ENCODE peak calls at places on chromosomes 6 and 20, in nine cellular contexts. Y, U, J, X, A, S, T, Z and N are unnamed samples.

GRCh38 chr20:10731190-10731955 is 57.6 kb upstream of the JAG1 start:
- DNase-seq in S (peak; percentile 86), U (no peak), X (no peak), Z (no peak), A (no peak), J (peak; percentile 49), Y (no peak), T (no peak), N (peak; percentile 77)

GRCh38 chr20:56391596-56392281 is at the start of gene AURKA:
- DNase-seq in Z (no peak), S (peak; percentile 18), U (no peak), T (no peak), Y (no peak), A (peak; percentile 17), J (no peak), X (no peak), N (no peak)

GRCh38 chr6:31239854-31240253 is 32.0 kb downstream of the HLA-C start:
- DNase-seq in A (no peak), U (no peak), S (peak; percentile 14), J (no peak), T (no peak), Y (no peak), Z (no peak), X (no peak), N (no peak)

GRCh38 chr6:21738180-21739094 is 144.9 kb downstream of the SOX4 start:
- DNase-seq in U (no peak), Z (no peak), Y (no peak), S (peak; percentile 45), T (no peak), J (peak; percentile 44), A (no peak), X (no peak), N (no peak)

GRCh38 chr6:13655700-13656099 is 40.6 kb downstream of the NOL7 start:
- DNase-seq in Z (no peak), J (no peak), S (no peak), Y (no peak), X (no peak), U (no peak), A (no peak), T (no peak), N (no peak)

GRCh38 chr6:42022755-42023384 is 27.5 kb upstream of the TAF8 start:
- DNase-seq in A (no peak), Z (no peak), T (no peak), S (no peak), Y (no peak), J (no peak), X (no peak), U (no peak), N (no peak)

GRCh38 chr6:34115396-34116314 is 30.2 kb downstream of the GRM4 start:
- DNase-seq in J (peak; percentile 10), Z (no peak), U (peak; percentile 92), X (no peak), Y (no peak), S (peak; percentile 5), A (no peak), T (no peak), N (no peak)

GRCh38 chr6:75318900-75319299 is 34.3 kb upstream of the TMEM30A start:
- DNase-seq in X (no peak), J (no peak), A (no peak), Y (no peak), U (no peak), S (no peak), T (no peak), Z (no peak), N (no peak)

GRCh38 chr20:49603209-49603627 is 35.3 kb upstream of the PTGIS start:
- DNase-seq in S (peak; percentile 56), Y (no peak), X (no peak), T (no peak), A (no peak), U (peak; percentile 59), Z (no peak), J (peak; percentile 45), N (peak; percentile 43)

GRCh38 chr6:125571207-125571740 is 178.2 kb upstream of the HEY2 start:
- DNase-seq in J (no peak), A (no peak), Y (no peak), X (no peak), S (peak; percentile 6), T (no peak), U (no peak), Z (no peak), N (no peak)

GRCh38 chr20:4910951-4911350 is 90.4 kb downstream of the SLC23A2 start:
- DNase-seq in X (no peak), A (no peak), S (no peak), T (no peak), Y (no peak), U (no peak), J (no peak), Z (no peak), N (no peak)

GRCh38 chr6:42294759-42295158 is 77.1 kb upstream of the MRPS10 start:
- DNase-seq in U (no peak), T (no peak), J (peak; percentile 76), S (peak; percentile 83), X (no peak), Z (no peak), A (no peak), Y (peak; percentile 70), N (peak; percentile 58)

GRCh38 chr6:167560673-167561569 is 236.0 kb downstream of the TTLL2 start:
- DNase-seq in S (no peak), J (no peak), Z (no peak), Y (no peak), T (no peak), X (no peak), U (no peak), A (no peak), N (no peak)

GRCh38 chr20:2065111-2065510 is 36.5 kb upstream of the STK35 start:
- DNase-seq in U (no peak), X (no peak), S (no peak), T (no peak), J (no peak), Y (no peak), A (no peak), Z (no peak), N (no peak)
- H3K27me3 ChIP-seq in U (peaks cover 30% of the 10 kb centered on the region), X (no peaks in the 10 kb centered on the region), S (no peaks in the 10 kb centered on the region), T (peaks cover 50% of the 10 kb centered on the region), J (no peaks in the 10 kb centered on the region), Y (no peaks in the 10 kb centered on the region), A (no peaks in the 10 kb centered on the region), Z (no peaks in the 10 kb centered on the region), N (no peaks in the 10 kb centered on the region)

DNA sequence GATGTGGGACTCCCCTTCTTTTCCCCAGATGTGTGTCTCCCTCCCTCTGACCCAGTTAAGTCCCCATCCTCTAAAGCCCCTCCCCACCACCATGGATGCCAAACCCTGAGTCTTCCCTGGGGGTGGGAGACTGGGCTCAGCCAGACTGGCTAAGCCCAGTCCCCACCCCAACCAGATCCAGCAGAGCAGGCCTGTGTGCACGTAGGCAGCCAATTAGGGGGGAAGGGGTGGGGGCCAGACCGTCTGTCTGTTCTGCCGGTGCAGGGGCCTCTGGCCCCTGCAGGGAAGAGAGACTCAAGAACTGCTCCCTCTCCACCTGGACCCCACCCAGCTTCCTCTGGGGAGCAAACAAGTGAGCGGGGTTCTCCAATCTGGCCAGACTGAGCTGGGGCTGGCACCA is 605 bp downstream of the COX4I2 start:
- DNase-seq in Y (no peak), J (no peak), S (no peak), Z (no peak), U (no peak), X (no peak), T (no peak), A (no peak), N (no peak)
- H3K27ac ChIP-seq in Y (no peak overlapping the region), J (no peak overlapping the region), S (no peak overlapping the region), Z (no peak overlapping the region), U (no peak overlapping the region), X (peak overlapping the region; percentile 5), T (no peak overlapping the region), A (no peak overlapping the region), N (no peak overlapping the region)

GRCh38 chr20:40459299-40459698 is 229.7 kb downstream of the MAFB start:
- DNase-seq in U (no peak), J (no peak), T (no peak), Z (no peak), S (no peak), X (no peak), A (no peak), Y (no peak), N (no peak)

GRCh38 chr20:40464731-40465208 is 224.3 kb downstream of the MAFB start:
- DNase-seq in S (no peak), T (no peak), Z (no peak), X (no peak), U (no peak), Y (no peak), J (no peak), A (no peak), N (no peak)

GRCh38 chr20:40463171-40463570 is 225.9 kb downstream of the MAFB start:
- DNase-seq in T (peak; percentile 21), S (no peak), A (no peak), U (no peak), X (no peak), Y (no peak), Z (no peak), J (no peak), N (no peak)

GRCh38 chr20:40467014-40467413 is 222.0 kb downstream of the MAFB start:
- DNase-seq in J (no peak), Z (no peak), A (no peak), S (no peak), Y (no peak), U (no peak), T (no peak), X (no peak), N (no peak)

DNA sequence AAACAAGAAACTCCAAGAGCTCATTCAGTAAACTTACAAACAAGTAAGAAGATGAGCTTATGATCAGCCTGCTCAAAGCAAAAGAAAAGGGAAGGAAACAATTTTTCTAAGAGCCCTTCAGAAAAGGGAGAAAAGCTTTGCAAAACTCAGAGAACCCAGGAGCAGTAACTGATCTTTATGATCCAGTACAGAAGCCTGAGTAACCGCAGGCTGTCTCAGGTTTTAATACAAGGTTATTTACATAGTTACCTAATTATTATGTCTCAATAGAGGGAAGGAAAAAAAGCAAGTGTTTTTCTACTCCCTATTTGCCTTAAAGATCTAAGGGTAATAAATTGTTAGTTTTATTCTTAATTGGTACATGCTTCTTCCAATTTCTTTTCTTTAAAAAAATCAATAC is 226.4 kb downstream of the MAFB start:
- DNase-seq in X (no peak), T (no peak), A (no peak), Z (no peak), J (no peak), U (no peak), S (no peak), Y (no peak), N (no peak)
- H3K4me3 ChIP-seq in X (no peak overlapping the region), T (no peak overlapping the region), A (no peak overlapping the region), Z (no peak overlapping the region), J (no peak overlapping the region), U (no peak overlapping the region), S (no peak overlapping the region), Y (no peak overlapping the region), N (no peak overlapping the region)

DNA sequence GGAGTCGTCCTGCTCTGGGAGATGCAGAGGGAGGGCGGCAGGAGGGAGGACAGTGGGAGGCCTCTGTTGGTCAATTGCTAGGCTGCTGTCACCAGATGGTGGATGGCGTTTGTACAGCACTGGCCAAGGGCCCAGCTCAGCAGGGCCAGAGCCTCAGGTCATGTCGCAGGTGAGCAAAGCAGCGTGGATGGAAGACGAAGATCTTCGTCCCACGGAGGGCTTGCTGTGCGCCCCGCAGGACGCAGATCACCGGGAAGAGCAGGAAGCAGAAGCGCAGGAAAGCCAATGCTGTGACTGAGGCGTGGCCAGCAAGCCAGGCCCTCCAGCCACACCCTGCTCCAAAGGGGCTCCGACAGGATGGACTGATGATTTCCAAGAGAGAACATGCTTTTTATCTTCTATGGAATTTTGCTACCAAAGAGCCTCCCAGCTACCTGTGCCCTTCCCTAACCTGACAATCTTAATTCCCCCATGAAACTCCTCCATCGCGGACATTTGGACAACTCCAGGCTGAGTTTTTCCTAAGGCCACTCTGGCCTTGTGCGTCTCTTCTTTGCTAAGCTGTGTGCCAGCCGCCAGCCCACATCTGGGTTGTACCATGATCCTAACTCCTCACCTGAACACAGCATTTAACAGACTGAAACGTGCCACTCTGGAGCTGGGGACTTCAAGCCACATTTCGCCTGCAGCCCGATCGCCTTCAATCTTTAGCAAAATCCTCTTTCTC is 3.5 kb upstream of the SLCO4A1 start:
- DNase-seq in S (no peak), Y (no peak), Z (no peak), U (no peak), X (no peak), J (no peak), T (no peak), A (no peak), N (no peak)
- H3K27me3 ChIP-seq in S (peaks cover 3% of the 10 kb centered on the region), Y (no peaks in the 10 kb centered on the region), Z (peaks cover 9% of the 10 kb centered on the region), U (peaks cover 78% of the 10 kb centered on the region), X (peaks cover 84% of the 10 kb centered on the region), J (peaks cover 85% of the 10 kb centered on the region), T (peaks cover 34% of the 10 kb centered on the region), A (no peaks in the 10 kb centered on the region), N (peaks cover 65% of the 10 kb centered on the region)